ENCODE peak calls at places on chromosomes 1 and 21, in four cellular contexts. V, A, T and R are unnamed samples.

GRCh38 chr1:197360068-197360467 is 92.0 kb downstream of the CRB1 start:
- DNase-seq in T (no peak), V (no peak), A (no peak), R (no peak)

GRCh38 chr1:78673120-78673519 is 23.5 kb downstream of the IFI44 start:
- DNase-seq in A (no peak), T (no peak), V (no peak), R (no peak)

GRCh38 chr21:45768741-45769049 is 125.2 kb downstream of the PCBP3 start:
- DNase-seq in T (no peak), A (no peak), V (no peak), R (no peak)

GRCh38 chr1:200015811-200016210 is 11.7 kb upstream of the NR5A2 start:
- DNase-seq in T (no peak), V (no peak), A (peak), R (no peak)

GRCh38 chr1:183932412-183932811 is 105.1 kb downstream of the COLGALT2 start:
- DNase-seq in V (no peak), T (no peak), A (peak), R (peak)

GRCh38 chr1:92411511-92411910 is 75.2 kb downstream of the GFI1 start:
- DNase-seq in T (no peak), V (no peak), A (peak), R (peak)

GRCh38 chr1:212794561-212795014 is 2.9 kb downstream of the TATDN3 start:
- DNase-seq in T (no peak), A (no peak), V (no peak), R (no peak)

GRCh38 chr1:206467915-206468314 is 2.4 kb upstream of the IKBKE start:
- DNase-seq in V (no peak), A (no peak), T (no peak), R (no peak)

GRCh38 chr1:220294754-220295419 is 22.6 kb upstream of the RAB3GAP2 start:
- DNase-seq in V (no peak), A (peak), T (no peak), R (peak)

GRCh38 chr1:156924478-156925153 is 4.2 kb downstream of the LRRC71 start:
- DNase-seq in A (no peak), T (no peak), V (no peak), R (no peak)

GRCh38 chr1:25922633-25923567 is 16.7 kb upstream of the STMN1 start:
- DNase-seq in V (peak), A (no peak), T (peak), R (peak)

GRCh38 chr1:26786437-26787380 is 1.0 kb upstream of the PIGV start:
- DNase-seq in T (no peak), V (peak), A (peak), R (peak)